ENCODE peak calls at places on chromosomes 16 and 17, in ten cellular contexts. T is A549, Y is endothelial cell of umbilical vein, H is lower leg skin, U is tibial nerve, M is breast epithelium, E is stomach, D is adrenal gland, R is esophagus muscularis mucosa, O is suprapubic skin. W is an unnamed sample.

GRCh38 chr17:78400581-78401240 is 22.3 kb downstream of the PGS1 start:
- DNase-seq in D (peak; percentile 70), R (peak; percentile 75), U (no peak), H (no peak), O (no peak), T (no peak), M (no peak), E (no peak), Y (no peak), W (no peak)

GRCh38 chr17:50956750-50957523 is 90.8 kb upstream of the TOB1 start:
- DNase-seq in Y (peak; percentile 44), U (no peak), E (peak; percentile 69), O (no peak), D (peak; percentile 76), M (no peak), H (peak; percentile 91), R (no peak), T (peak; percentile 71), W (no peak)

GRCh38 chr17:53278466-53278865 is 544.3 kb upstream of the KIF2B start:
- DNase-seq in M (no peak), U (no peak), H (no peak), D (no peak), Y (no peak), T (no peak), R (no peak), O (no peak), E (no peak), W (no peak)

GRCh38 chr16:10668322-10669045 is 26.2 kb downstream of the TEKT5 start:
- DNase-seq in H (no peak), E (peak; percentile 33), O (no peak), T (peak; percentile 45), M (no peak), U (no peak), R (no peak), D (no peak), Y (peak; percentile 14), W (peak; percentile 31)

GRCh38 chr16:47664653-47665325 is 203.7 kb downstream of the PHKB start:
- DNase-seq in Y (no peak), R (no peak), E (peak; percentile 48), H (no peak), M (no peak), O (no peak), T (peak; percentile 2), U (no peak), D (no peak), W (no peak)

GRCh38 chr16:11560701-11561439 is 25.8 kb downstream of the LITAF start:
- DNase-seq in E (no peak), R (no peak), O (no peak), M (no peak), Y (peak; percentile 54), D (peak; percentile 54), T (no peak), U (peak; percentile 32), H (no peak), W (no peak)

GRCh38 chr17:80895366-80895765 is 96.3 kb upstream of the CHMP6 start:
- DNase-seq in R (no peak), O (no peak), T (no peak), Y (no peak), D (no peak), U (no peak), M (no peak), H (no peak), E (no peak), W (no peak)

GRCh38 chr16:86772671-86773338 is 194.5 kb downstream of the FOXL1 start:
- DNase-seq in Y (no peak), D (no peak), O (no peak), M (peak; percentile 73), T (no peak), U (no peak), E (no peak), H (no peak), R (no peak), W (no peak)

DNA sequence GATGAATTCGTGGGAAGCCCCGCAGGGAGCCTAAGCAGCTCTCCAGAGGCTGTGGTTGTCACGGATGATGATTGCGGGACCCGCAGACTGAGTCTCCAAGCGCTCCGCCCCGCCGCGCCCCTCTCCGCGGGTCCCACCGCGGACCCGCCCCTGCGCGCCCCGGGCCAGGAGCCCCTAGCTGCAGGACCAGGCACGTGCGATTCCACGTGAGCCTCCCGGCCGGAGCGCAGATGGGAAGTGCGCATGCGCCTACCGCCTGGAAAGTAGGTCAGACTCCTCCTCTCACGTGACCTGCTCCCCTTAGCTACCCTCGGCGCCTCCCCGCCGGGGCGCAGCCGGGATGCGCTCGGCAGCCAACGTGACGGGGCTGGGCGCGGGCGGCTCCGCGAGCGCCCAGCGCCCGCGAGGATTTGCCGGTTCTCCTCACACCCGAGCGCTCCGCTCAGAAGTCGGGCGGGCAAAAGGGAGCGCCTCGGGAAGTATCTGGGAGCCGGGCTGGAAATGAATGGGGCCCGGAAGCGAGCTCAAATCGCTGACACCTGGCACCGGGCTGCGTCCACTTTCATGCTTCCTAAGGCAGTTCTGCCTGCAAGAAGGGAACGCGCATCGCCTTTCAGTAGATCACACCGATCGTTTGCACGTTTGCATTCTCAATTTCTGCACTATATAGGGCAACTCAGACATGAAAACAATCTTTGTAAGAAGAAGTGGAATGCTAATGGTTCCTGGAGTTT is 26.4 kb upstream of the HLF start:
- DNase-seq in R (peak; percentile 98), Y (peak; percentile 83), D (peak; percentile 94), E (peak; percentile 92), M (peak; percentile 93), U (peak; percentile 92), T (peak; percentile 99), H (peak; percentile 99), O (peak; percentile 96), W (peak; percentile 96)
- TF ChIP-seq POLR2A in R (no peak), Y (no peak), D (no peak), E (no peak), M (no peak), U (no peak), T (peak; percentile 55), H (no peak), O (no peak), W (no peak)

GRCh38 chr16:30183236-30183960 is at the start of gene CORO1A:
- DNase-seq in E (peak; percentile 86), D (peak; percentile 83), H (peak; percentile 97), U (peak; percentile 77), T (peak; percentile 67), R (peak; percentile 95), M (peak; percentile 65), O (peak; percentile 93), Y (peak; percentile 69), W (peak; percentile 75)

GRCh38 chr16:30185141-30185682 is 1.8 kb downstream of the CORO1A start:
- DNase-seq in T (no peak), R (no peak), M (no peak), O (no peak), H (no peak), U (no peak), Y (no peak), D (no peak), E (no peak), W (peak; percentile 21)

GRCh38 chr16:30185683-30186421 is 2.5 kb downstream of the CORO1A start:
- DNase-seq in T (no peak), Y (no peak), E (peak; percentile 63), R (peak; percentile 94), D (peak; percentile 24), U (no peak), O (no peak), M (no peak), H (peak; percentile 91), W (peak; percentile 77)

GRCh38 chr16:30184430-30185140 is 1.2 kb downstream of the CORO1A start:
- DNase-seq in T (no peak), H (no peak), U (no peak), Y (no peak), M (no peak), D (peak; percentile 21), R (no peak), O (peak; percentile 83), E (peak; percentile 31), W (peak; percentile 25)

DNA sequence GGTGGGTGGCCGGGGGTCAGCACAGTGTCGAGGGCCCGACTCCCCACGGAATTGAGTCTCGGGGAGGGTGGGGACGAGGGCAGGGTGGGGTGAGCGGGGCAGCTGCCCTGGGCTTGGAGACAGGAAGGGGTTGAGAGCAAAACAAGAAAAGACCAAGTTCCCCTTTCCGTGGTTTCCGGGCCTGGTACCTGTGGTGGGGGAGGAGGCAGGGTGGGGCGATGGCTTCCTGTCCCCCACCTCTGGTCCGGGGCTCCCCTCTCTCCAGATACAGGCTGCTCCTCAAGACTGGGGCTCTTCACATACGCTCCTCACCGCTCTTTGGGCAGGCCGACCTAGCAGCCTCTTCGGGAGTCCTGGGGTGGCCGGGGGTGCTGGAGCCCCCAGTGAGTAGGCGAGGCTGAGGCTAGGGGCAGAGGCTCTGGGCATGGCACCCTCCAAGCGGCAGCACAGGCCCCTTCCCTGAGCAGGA is 593 bp downstream of the CORO1A start:
- DNase-seq in Y (no peak), M (no peak), O (no peak), E (peak; percentile 53), R (no peak), D (peak; percentile 14), H (peak; percentile 87), U (no peak), T (no peak), W (peak; percentile 73)
- TF ChIP-seq POLR2A in Y (no peak), M (no peak), O (no peak), E (no peak), R (no peak), D (no peak), H (no peak), U (no peak), T (no peak), W (no peak)

GRCh38 chr17:44204453-44204882 is 4.8 kb upstream of the ATXN7L3 start:
- DNase-seq in H (peak; percentile 86), T (no peak), Y (no peak), D (peak; percentile 71), U (no peak), E (no peak), M (no peak), O (no peak), R (no peak), W (no peak)

GRCh38 chr17:44203731-44204452 is 4.2 kb upstream of the ATXN7L3 start:
- DNase-seq in T (peak; percentile 64), R (no peak), H (no peak), U (no peak), M (no peak), D (peak; percentile 31), E (no peak), O (no peak), Y (peak; percentile 56), W (no peak)

GRCh38 chr17:44206825-44207155 is 7.1 kb upstream of the ATXN7L3 start:
- DNase-seq in U (no peak), M (no peak), R (no peak), H (no peak), Y (no peak), O (no peak), E (no peak), D (no peak), T (no peak), W (no peak)

GRCh38 chr17:44207319-44207718 is 7.6 kb upstream of the ATXN7L3 start:
- DNase-seq in H (no peak), U (no peak), M (no peak), E (no peak), Y (no peak), O (no peak), R (no peak), D (no peak), T (no peak), W (no peak)

GRCh38 chr17:44205962-44206824 is 6.5 kb upstream of the ATXN7L3 start:
- DNase-seq in M (no peak), E (no peak), H (no peak), T (no peak), D (no peak), R (no peak), U (no peak), O (no peak), Y (no peak), W (no peak)
- TF ChIP-seq POLR2A in M (no peak), E (no peak), H (no peak), T (no peak), D (no peak), R (no peak), U (no peak), O (no peak), Y (no peak), W (peak; percentile 49)

GRCh38 chr17:40219073-40219860 is at the start of gene WIPF2:
- DNase-seq in H (peak; percentile 99), U (peak; percentile 91), R (peak; percentile 98), O (peak; percentile 98), D (peak; percentile 98), M (peak; percentile 95), Y (peak; percentile 97), T (peak; percentile 96), E (peak; percentile 98), W (peak; percentile 88)
- TF ChIP-seq POLR2A in H (peak; percentile 42), U (peak; percentile 54), R (peak; percentile 46), O (peak; percentile 34), D (peak; percentile 17), M (no peak), Y (no peak), T (no peak), E (no peak), W (no peak)